ENCODE peak calls at places on chromosome 17, in four cellular contexts. One of them, this sample, is unnamed.

GRCh38 chr17:48543854-48544355 is 1.0 kb downstream of the HOXB2 start:
- DNase-seq in NCI-H146: no peak
- DNase-seq in transverse colon: no peak
- DNase-seq in stimulated activated naive CD8-positive, alpha-beta T cell treated with anti-CD3 and anti-CD28 coated beads, Interleukin-15, amount 100 ng/mL, for 72 hours: no peak
- DNase-seq in this sample: no peak

GRCh38 chr17:82126479-82127314 is 28.7 kb upstream of the FASN start:
- DNase-seq in NCI-H146: no peak
- DNase-seq in transverse colon: peak
- DNase-seq in stimulated activated naive CD8-positive, alpha-beta T cell treated with anti-CD3 and anti-CD28 coated beads, Interleukin-15, amount 100 ng/mL, for 72 hours: peak
- DNase-seq in this sample: no peak

GRCh38 chr17:73288534-73289302 is 23.1 kb downstream of the CDC42EP4 start:
- DNase-seq in NCI-H146: no peak
- DNase-seq in transverse colon: peak
- DNase-seq in stimulated activated naive CD8-positive, alpha-beta T cell treated with anti-CD3 and anti-CD28 coated beads, Interleukin-15, amount 100 ng/mL, for 72 hours: no peak
- DNase-seq in this sample: no peak

GRCh38 chr17:40550608-40551007 is 14.7 kb downstream of the CCR7 start:
- DNase-seq in NCI-H146: no peak
- DNase-seq in transverse colon: peak
- DNase-seq in stimulated activated naive CD8-positive, alpha-beta T cell treated with anti-CD3 and anti-CD28 coated beads, Interleukin-15, amount 100 ng/mL, for 72 hours: peak
- DNase-seq in this sample: no peak

GRCh38 chr17:55577011-55577586 is 65.8 kb upstream of the SMIM36 start:
- DNase-seq in NCI-H146: no peak
- DNase-seq in transverse colon: peak
- DNase-seq in stimulated activated naive CD8-positive, alpha-beta T cell treated with anti-CD3 and anti-CD28 coated beads, Interleukin-15, amount 100 ng/mL, for 72 hours: peak
- DNase-seq in this sample: peak

GRCh38 chr17:28532063-28532960 is 20.1 kb downstream of the UNC119 start:
- DNase-seq in NCI-H146: no peak
- DNase-seq in transverse colon: no peak
- DNase-seq in stimulated activated naive CD8-positive, alpha-beta T cell treated with anti-CD3 and anti-CD28 coated beads, Interleukin-15, amount 100 ng/mL, for 72 hours: no peak
- DNase-seq in this sample: peak

GRCh38 chr17:75872434-75873351 is 5.7 kb downstream of the TRIM47 start:
- DNase-seq in NCI-H146: peak
- DNase-seq in transverse colon: peak
- DNase-seq in stimulated activated naive CD8-positive, alpha-beta T cell treated with anti-CD3 and anti-CD28 coated beads, Interleukin-15, amount 100 ng/mL, for 72 hours: no peak
- DNase-seq in this sample: peak

GRCh38 chr17:40695874-40696472 is 7.6 kb downstream of the KRT24 start:
- DNase-seq in NCI-H146: no peak
- DNase-seq in transverse colon: no peak
- DNase-seq in stimulated activated naive CD8-positive, alpha-beta T cell treated with anti-CD3 and anti-CD28 coated beads, Interleukin-15, amount 100 ng/mL, for 72 hours: no peak
- DNase-seq in this sample: no peak

GRCh38 chr17:74089869-74090464 is 113.5 kb upstream of the RPL38 start:
- DNase-seq in NCI-H146: peak
- DNase-seq in transverse colon: peak
- DNase-seq in stimulated activated naive CD8-positive, alpha-beta T cell treated with anti-CD3 and anti-CD28 coated beads, Interleukin-15, amount 100 ng/mL, for 72 hours: peak
- DNase-seq in this sample: peak